ENCODE peak calls at places on chromosomes 16 and 17, in five cellular contexts. I is K562, T is HepG2, L is GM12878, P is H1. N is an unnamed sample.

GRCh38 chr16:25390761-25391160 is 133.1 kb upstream of the ZKSCAN2 start:
- DNase-seq in I (no peak), T (no peak), L (no peak), P (no peak), N (no peak)

GRCh38 chr17:5913641-5914040 is 156.5 kb upstream of the WSCD1 start:
- DNase-seq in I (no peak), T (no peak), L (no peak), P (no peak), N (no peak)

GRCh38 chr16:58196898-58197313 is 1.0 kb downstream of the CSNK2A2 start:
- DNase-seq in I (no peak), T (no peak), L (no peak), P (no peak), N (no peak)

GRCh38 chr16:29900888-29901606 is 759 bp downstream of the ASPHD1 start:
- DNase-seq in I (no peak), T (no peak), L (no peak), P (peak), N (no peak)

GRCh38 chr17:304461-304860 is 48.1 kb downstream of the RPH3AL start:
- DNase-seq in I (no peak), T (no peak), L (no peak), P (peak), N (no peak)

GRCh38 chr16:89983550-89983949 is 35.0 kb downstream of the DEF8 start:
- DNase-seq in I (no peak), T (no peak), L (no peak), P (no peak), N (no peak)

GRCh38 chr17:55296699-55297098 is 31.9 kb downstream of the HLF start:
- DNase-seq in I (no peak), T (no peak), L (no peak), P (no peak), N (no peak)

GRCh38 chr17:83153681-83154310 is 74.4 kb downstream of the METRNL start:
- DNase-seq in I (no peak), T (no peak), L (no peak), P (no peak), N (no peak)

GRCh38 chr16:84955427-84955826 is 55.9 kb downstream of the ZDHHC7 start:
- DNase-seq in I (no peak), T (no peak), L (no peak), P (no peak), N (no peak)

GRCh38 chr17:16391451-16391850 is 10.6 kb downstream of the UBB start:
- DNase-seq in I (no peak), T (no peak), L (no peak), P (no peak), N (no peak)

DNA sequence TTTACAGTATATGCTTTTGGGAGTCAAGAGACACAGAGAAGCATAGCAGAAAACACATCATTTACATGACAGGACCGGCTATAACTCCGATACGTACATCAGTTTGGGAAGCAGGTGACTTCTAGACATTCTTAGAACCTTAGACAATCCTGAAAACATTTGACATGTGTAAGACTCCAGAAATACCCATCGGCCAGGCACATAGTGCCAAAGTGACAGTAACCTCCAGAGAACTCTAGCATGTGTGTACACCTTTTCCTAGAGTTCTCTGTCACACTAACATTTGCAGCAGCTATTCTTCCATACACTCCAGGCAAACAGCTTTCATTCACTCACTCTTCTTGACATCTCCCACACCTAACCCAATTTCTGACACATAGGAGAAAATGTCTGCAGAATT is 3.4 kb upstream of the TAOK1 start:
- DNase-seq in I (no peak), T (no peak), L (no peak), P (no peak), N (no peak)
- TF ChIP-seq ZNF274 in I (no peak), T (no peak), L (no peak), P (no peak), N (no peak)

GRCh38 chr16:69481901-69482341 is 57.5 kb downstream of the CYB5B start:
- DNase-seq in I (peak), T (no peak), L (no peak), P (no peak), N (no peak)
- TF ChIP-seq POLR2AphosphoS5 in I (no peak), T (no peak), L (no peak), P (no peak), N (no peak)

GRCh38 chr16:75043175-75043937 is 44.5 kb downstream of the ZNRF1 start:
- DNase-seq in I (peak), T (no peak), L (peak), P (no peak), N (no peak)
- TF ChIP-seq ZNF274 in I (no peak), T (no peak), L (no peak), P (no peak), N (no peak)

DNA sequence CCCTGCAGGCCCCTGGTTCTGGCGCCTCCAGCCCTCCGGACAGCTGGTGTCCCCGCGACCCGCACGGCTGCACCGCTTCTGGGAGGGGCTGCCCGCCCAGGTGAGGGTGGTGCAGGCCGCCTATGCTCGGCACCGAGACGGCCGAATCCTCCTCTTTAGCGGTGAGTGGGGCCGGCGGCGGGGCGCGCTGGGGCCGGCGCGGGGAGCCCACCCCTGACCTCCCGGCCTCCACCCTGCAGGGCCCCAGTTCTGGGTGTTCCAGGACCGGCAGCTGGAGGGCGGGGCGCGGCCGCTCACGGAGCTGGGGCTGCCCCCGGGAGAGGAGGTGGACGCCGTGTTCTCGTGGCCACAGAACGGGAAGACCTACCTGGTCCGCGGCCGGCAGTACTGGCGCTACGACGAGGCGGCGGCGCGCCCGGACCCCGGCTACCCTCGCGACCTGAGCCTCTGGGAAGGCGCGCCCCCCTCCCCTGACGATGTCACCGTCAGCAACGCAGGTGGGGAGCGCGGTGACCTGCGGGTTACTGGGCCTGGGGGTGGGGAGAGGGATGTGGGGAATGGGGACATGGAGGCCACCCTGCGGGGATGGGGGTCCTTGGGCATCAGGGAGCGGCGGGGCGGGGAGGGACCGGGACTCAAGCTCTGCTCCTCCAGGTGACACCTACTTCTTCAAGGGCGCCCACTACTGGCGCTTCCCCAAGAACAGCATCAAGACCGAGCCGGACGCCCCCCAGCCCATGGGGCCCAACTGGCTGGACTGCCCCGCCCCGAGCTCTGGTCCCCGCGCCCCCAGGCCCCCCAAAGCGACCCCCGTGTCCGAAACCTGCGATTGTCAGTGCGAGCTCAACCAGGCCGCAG is 7.0 kb upstream of the IL32 start:
- DNase-seq in I (no peak), T (peak), L (no peak), P (peak), N (peak)
- TF ChIP-seq POLR2AphosphoS5 in I (no peak), T (no peak), L (no peak), P (no peak), N (no peak)

DNA sequence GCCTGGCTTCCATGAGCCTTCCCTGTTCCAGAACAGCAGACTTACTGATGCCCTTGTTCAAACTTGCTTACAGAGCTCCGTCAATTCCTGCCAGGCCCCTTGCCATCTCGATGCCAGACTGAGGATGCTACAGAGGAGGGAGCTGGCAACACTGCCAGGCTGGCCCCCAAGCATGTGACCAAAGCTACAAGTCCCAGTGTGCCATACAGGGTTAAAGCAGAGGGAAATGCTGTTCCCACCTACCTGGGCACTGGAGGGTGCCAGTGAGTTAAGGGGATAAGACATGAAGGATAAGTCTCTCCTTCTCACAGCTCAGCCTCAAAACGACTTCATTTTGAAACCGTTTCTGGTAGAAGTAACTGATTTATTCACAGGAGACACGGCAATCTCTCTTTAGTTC is 33.5 kb upstream of the SREBF1 start:
- DNase-seq in I (no peak), T (no peak), L (no peak), P (no peak), N (no peak)
- TF ChIP-seq ZNF274 in I (no peak), T (no peak), L (no peak), P (no peak), N (no peak)

GRCh38 chr17:50196826-50197225 is 4.6 kb downstream of the COL1A1 start:
- DNase-seq in I (no peak), T (no peak), L (no peak), P (no peak), N (no peak)
- TF ChIP-seq POLR2AphosphoS5 in I (no peak), T (no peak), L (no peak), P (no peak), N (no peak)

N was measured in HCT116.